ENCODE peak calls at places on chromosomes 11 and 22, in six cellular contexts. S, M, G, T, W and J are unnamed samples.
A peak's percentile ranks its signal among the peaks of the same experiment; 100 is the strongest.

GRCh38 chr22:50260434-50260800 is 1.1 kb downstream of the MAPK12 start:
- DNase-seq in S (no peak), M (no peak), G (no peak), T (no peak), W (no peak), J (no peak)

GRCh38 chr11:11252403-11252802 is 100.6 kb downstream of the CSNK2A3 start:
- DNase-seq in S (no peak), M (no peak), G (no peak), T (no peak), W (no peak), J (no peak)

GRCh38 chr11:13983081-13983751 is 20.7 kb downstream of the SPON1 start:
- DNase-seq in S (no peak), M (no peak), G (no peak), T (no peak), W (no peak), J (no peak)

GRCh38 chr11:10918698-10919097 is 60.8 kb upstream of the ZBED5 start:
- DNase-seq in S (no peak), M (no peak), G (no peak), T (no peak), W (no peak), J (no peak)

GRCh38 chr11:112902411-112903011 is 58.7 kb upstream of the NCAM1 start:
- DNase-seq in S (no peak), M (no peak), G (no peak), T (no peak), W (no peak), J (no peak)

GRCh38 chr11:15806217-15806616 is 550.1 kb downstream of the SOX6 start:
- DNase-seq in S (no peak), M (no peak), G (no peak), T (no peak), W (no peak), J (no peak)

GRCh38 chr11:67264260-67264659 is 2.0 kb upstream of the GRK2 start:
- DNase-seq in S (no peak), M (no peak), G (no peak), T (no peak), W (no peak), J (no peak)

GRCh38 chr22:20783844-20784723 is 10.2 kb downstream of the SERPIND1 start:
- DNase-seq in S (peak; percentile 83), M (no peak), G (no peak), T (peak; percentile 75), W (peak; percentile 81), J (no peak)

GRCh38 chr11:11978792-11979486 is 29.5 kb downstream of the DKK3 start:
- DNase-seq in S (peak; percentile 86), M (no peak), G (peak; percentile 33), T (no peak), W (peak; percentile 67), J (peak; percentile 64)

GRCh38 chr11:112780351-112781043 is 180.7 kb upstream of the NCAM1 start:
- DNase-seq in S (no peak), M (no peak), G (no peak), T (peak; percentile 69), W (no peak), J (no peak)

GRCh38 chr11:1404461-1405185 is 14.9 kb downstream of the BRSK2 start:
- DNase-seq in S (no peak), M (no peak), G (no peak), T (no peak), W (no peak), J (no peak)

GRCh38 chr11:7592706-7593105 is 78.9 kb downstream of the PPFIBP2 start:
- DNase-seq in S (no peak), M (peak; percentile 79), G (no peak), T (peak; percentile 90), W (no peak), J (peak; percentile 60)

GRCh38 chr11:107018274-107018901 is at the start of gene GUCY1A2:
- DNase-seq in S (peak; percentile 62), M (peak; percentile 53), G (peak; percentile 61), T (no peak), W (no peak), J (no peak)
- H3K4me3 ChIP-seq in S (no peak within 1 kb of the TSS), M (peak within 1 kb of the TSS; percentile 49), G (peak within 1 kb of the TSS; percentile 38), T (peak within 1 kb of the TSS; percentile 11), W (peak within 1 kb of the TSS; percentile 52), J (peak within 1 kb of the TSS; percentile 48)

GRCh38 chr11:64360403-64360980 is 1.5 kb downstream of the RPS6KA4 start:
- DNase-seq in S (no peak), M (no peak), G (no peak), T (no peak), W (no peak), J (no peak)
- H3K4me3 ChIP-seq in S (no peak overlapping the region), M (peak overlapping the region; percentile 71), G (peak overlapping the region; percentile 76), T (peak overlapping the region; percentile 83), W (no peak overlapping the region), J (peak overlapping the region; percentile 89)

GRCh38 chr22:37283393-37283937 is 1.2 kb downstream of the CYTH4 start:
- DNase-seq in S (peak; percentile 54), M (no peak), G (peak; percentile 90), T (no peak), W (no peak), J (no peak)

GRCh38 chr22:37284126-37284806 is 2.0 kb downstream of the CYTH4 start:
- DNase-seq in S (no peak), M (no peak), G (peak; percentile 80), T (no peak), W (no peak), J (no peak)

GRCh38 chr22:37282385-37282677 is at the start of gene CYTH4:
- DNase-seq in S (no peak), M (peak; percentile 80), G (peak; percentile 98), T (peak; percentile 72), W (no peak), J (peak; percentile 70)

GRCh38 chr22:37285937-37286336 is 3.6 kb downstream of the CYTH4 start:
- DNase-seq in S (no peak), M (no peak), G (peak; percentile 57), T (no peak), W (no peak), J (no peak)

GRCh38 chr22:37284807-37285355 is 2.6 kb downstream of the CYTH4 start:
- DNase-seq in S (no peak), M (peak; percentile 75), G (peak; percentile 94), T (no peak), W (no peak), J (peak; percentile 40)
- H3K4me3 ChIP-seq in S (no peak overlapping the region), M (peak overlapping the region; percentile 44), G (peak overlapping the region; percentile 77), T (no peak overlapping the region), W (no peak overlapping the region), J (peak overlapping the region; percentile 47)

DNA sequence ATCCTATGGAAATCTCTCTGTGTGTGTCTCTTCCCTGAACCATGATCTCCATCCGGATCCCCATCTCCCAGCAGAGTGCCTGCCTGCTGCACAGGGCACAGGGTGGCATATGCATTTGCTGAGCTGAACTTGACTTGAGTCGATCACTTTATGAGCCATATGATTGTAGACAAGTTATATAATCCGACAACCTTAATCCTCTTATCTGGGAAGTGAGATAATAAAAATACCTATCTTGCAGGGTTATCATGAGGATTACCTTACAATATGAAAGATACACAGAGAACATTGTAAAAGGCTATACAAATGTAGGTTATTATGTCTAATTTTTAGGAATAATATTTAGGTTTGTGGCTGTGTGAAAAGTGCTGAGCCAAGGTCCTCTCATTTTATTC is 124.5 kb downstream of the ST3GAL4 start:
- DNase-seq in S (no peak), M (no peak), G (peak; percentile 55), T (no peak), W (no peak), J (no peak)
- H3K4me3 ChIP-seq in S (no peak overlapping the region), M (no peak overlapping the region), G (no peak overlapping the region), T (no peak overlapping the region), W (no peak overlapping the region), J (no peak overlapping the region)

DNA sequence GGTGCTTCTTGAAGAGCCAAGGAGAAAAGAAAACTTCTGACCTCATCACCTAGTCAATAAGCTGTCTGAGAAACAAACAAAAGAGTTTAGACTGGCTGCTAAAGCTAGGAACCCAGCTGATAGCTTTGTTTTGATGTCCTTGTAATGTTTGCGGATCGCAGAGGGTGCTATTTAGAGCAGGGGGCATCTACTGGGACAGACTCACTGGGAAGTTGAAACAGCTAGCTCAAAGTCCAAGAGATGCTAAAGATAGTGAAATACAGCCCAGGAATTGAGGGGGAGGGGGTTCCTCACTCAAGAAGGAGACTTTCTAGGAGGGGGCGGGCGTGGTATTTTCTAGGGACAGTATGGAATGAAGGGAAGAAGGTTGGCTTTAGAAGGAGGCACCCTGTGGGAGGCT is 18.9 kb downstream of the ZBTB16 start:
- DNase-seq in S (peak; percentile 58), M (no peak), G (no peak), T (no peak), W (no peak), J (no peak)
- H3K4me3 ChIP-seq in S (no peak overlapping the region), M (no peak overlapping the region), G (no peak overlapping the region), T (no peak overlapping the region), W (no peak overlapping the region), J (peak overlapping the region; percentile 39)

DNA sequence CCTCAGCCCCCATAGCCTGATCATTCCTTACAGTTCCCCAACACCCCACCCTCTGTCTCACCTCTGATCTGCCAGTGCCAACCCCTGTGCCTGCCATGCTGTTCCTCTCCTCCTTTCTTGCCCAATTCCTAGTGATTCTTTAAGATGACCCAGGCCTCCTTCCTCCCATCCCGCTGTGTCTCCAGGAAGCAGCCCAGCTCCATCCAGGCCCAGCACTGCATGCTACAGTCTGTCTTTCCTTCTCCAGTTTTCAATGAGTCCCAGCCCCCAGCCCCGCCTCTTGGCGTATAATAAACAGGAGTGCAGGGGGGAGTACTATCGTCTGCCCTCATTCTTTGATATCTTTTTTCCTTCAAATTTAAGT is 12.3 kb downstream of the LTBP3 start:
- DNase-seq in S (no peak), M (no peak), G (peak; percentile 77), T (no peak), W (no peak), J (no peak)
- H3K4me3 ChIP-seq in S (no peak overlapping the region), M (peak overlapping the region; percentile 76), G (peak overlapping the region; percentile 36), T (no peak overlapping the region), W (no peak overlapping the region), J (peak overlapping the region; percentile 61)

GRCh38 chr11:62546937-62547625 is 475 bp upstream of the AHNAK start:
- DNase-seq in S (peak; percentile 76), M (no peak), G (no peak), T (peak; percentile 90), W (no peak), J (no peak)

GRCh38 chr11:62544521-62545436 is 1.8 kb downstream of the AHNAK start:
- DNase-seq in S (no peak), M (no peak), G (no peak), T (peak; percentile 41), W (no peak), J (no peak)

GRCh38 chr11:62545437-62546243 is 966 bp downstream of the AHNAK start:
- DNase-seq in S (peak; percentile 97), M (peak; percentile 86), G (peak; percentile 87), T (peak; percentile 90), W (peak; percentile 87), J (peak; percentile 89)

GRCh38 chr11:62547691-62548281 is 1.2 kb upstream of the AHNAK start:
- DNase-seq in S (no peak), M (peak; percentile 88), G (no peak), T (peak; percentile 99), W (no peak), J (peak; percentile 51)

GRCh38 chr11:62546244-62546936 is at the start of gene AHNAK:
- DNase-seq in S (peak; percentile 72), M (peak; percentile 90), G (peak; percentile 93), T (peak; percentile 83), W (no peak), J (peak; percentile 87)
- H3K4me3 ChIP-seq in S (peak within 1 kb of the TSS; percentile 74), M (peak within 1 kb of the TSS; percentile 92), G (peak within 1 kb of the TSS; percentile 78), T (peak within 1 kb of the TSS; percentile 67), W (peak within 1 kb of the TSS; percentile 90), J (peak within 1 kb of the TSS; percentile 83)

GRCh38 chr11:76339217-76339616 is 41.7 kb downstream of the THAP12 start:
- DNase-seq in S (no peak), M (no peak), G (no peak), T (no peak), W (no peak), J (no peak)
- H3K4me3 ChIP-seq in S (no peak overlapping the region), M (no peak overlapping the region), G (no peak overlapping the region), T (no peak overlapping the region), W (no peak overlapping the region), J (no peak overlapping the region)